ENCODE peak calls at places on chromosomes 4 and X, in seven cellular contexts. E is tibial artery, F is SK-N-SH, U is H9, R is IMR-90, G is ovary, K is heart left ventricle. C is an unnamed sample.

GRCh38 chrX:141467442-141467841 is 117.1 kb downstream of the SPANXA1 start:
- DNase-seq in K (no peak), E (no peak), G (no peak), U (no peak), F (peak; percentile 1), R (peak; percentile 6), C (no peak)

GRCh38 chrX:9416562-9417319 is 48.1 kb upstream of the TBL1X start:
- DNase-seq in F (no peak), G (no peak), E (peak; percentile 71), R (peak; percentile 62), K (no peak), U (no peak), C (peak; percentile 78)

GRCh38 chrX:129534816-129535578 is 5.1 kb upstream of the OCRL start:
- DNase-seq in K (no peak), F (no peak), U (no peak), E (no peak), G (no peak), R (peak; percentile 60), C (no peak)

GRCh38 chrX:100980608-100981497 is 11.3 kb downstream of the ARL13A start:
- DNase-seq in R (peak; percentile 81), K (peak; percentile 46), G (no peak), F (no peak), E (peak; percentile 90), U (no peak), C (peak; percentile 62)

GRCh38 chrX:106613277-106613676 is 1.5 kb downstream of the RADX start:
- DNase-seq in G (no peak), U (no peak), K (no peak), R (no peak), F (no peak), E (no peak), C (no peak)

GRCh38 chrX:77426811-77427210 is 20.4 kb upstream of the FGF16 start:
- DNase-seq in U (no peak), K (no peak), R (peak; percentile 5), E (no peak), F (no peak), G (no peak), C (peak; percentile 49)

GRCh38 chr4:4762909-4763814 is 96.3 kb upstream of the MSX1 start:
- DNase-seq in G (no peak), U (peak; percentile 64), F (peak; percentile 84), E (no peak), R (peak; percentile 59), K (no peak), C (peak; percentile 83)

GRCh38 chr4:173332963-173333657 is 1.0 kb downstream of the HMGB2 start:
- DNase-seq in K (no peak), U (no peak), G (no peak), R (peak; percentile 1), E (no peak), F (no peak), C (no peak)

GRCh38 chr4:145352438-145353145 is 129.1 kb upstream of the SMAD1 start:
- DNase-seq in R (no peak), K (no peak), G (no peak), E (no peak), F (no peak), U (no peak), C (no peak)

GRCh38 chr4:37628977-37629609 is 57.1 kb downstream of the RELL1 start:
- DNase-seq in F (no peak), G (no peak), U (no peak), E (no peak), R (peak; percentile 87), K (no peak), C (no peak)

GRCh38 chrX:100673397-100673953 is 29.5 kb downstream of the SRPX2 start:
- DNase-seq in E (no peak), K (no peak), F (no peak), G (no peak), R (peak; percentile 91), U (no peak), C (peak; percentile 79)

GRCh38 chrX:103782640-103783039 is 6.0 kb downstream of the PLP1 start:
- DNase-seq in E (no peak), G (no peak), K (no peak), U (peak; percentile 17), R (no peak), F (no peak), C (no peak)

GRCh38 chrX:2584659-2585470 is 84.1 kb upstream of the DHRSX start:
- DNase-seq in U (no peak), G (no peak), E (peak; percentile 21), R (no peak), F (no peak), K (no peak), C (no peak)

GRCh38 chr4:159503243-159503642 is 400.4 kb downstream of the RAPGEF2 start:
- DNase-seq in G (no peak), U (peak; percentile 36), E (no peak), K (no peak), F (no peak), R (no peak), C (no peak)

GRCh38 chr4:98094118-98094517 is 49.2 kb downstream of the STPG2 start:
- DNase-seq in G (no peak), F (no peak), E (no peak), K (no peak), R (no peak), U (no peak), C (no peak)

GRCh38 chrX:36609653-36610585 is 398.2 kb upstream of the FAM47C start:
- DNase-seq in U (no peak), E (no peak), F (no peak), R (peak; percentile 1), K (no peak), G (no peak), C (no peak)

GRCh38 chr4:182492456-182492855 is 249.3 kb downstream of the TENM3 start:
- DNase-seq in F (no peak), U (no peak), G (no peak), K (no peak), E (no peak), R (peak; percentile 76), C (no peak)

GRCh38 chr4:77734928-77735327 is 84.2 kb downstream of the CNOT6L start:
- DNase-seq in R (peak; percentile 79), G (no peak), U (no peak), K (no peak), E (no peak), F (no peak), C (peak; percentile 64)

GRCh38 chrX:68941385-68941952 is 112.6 kb downstream of the EFNB1 start:
- DNase-seq in E (no peak), U (no peak), R (peak; percentile 15), G (no peak), K (no peak), F (no peak), C (no peak)

GRCh38 chrX:123924181-123924580 is 37.3 kb upstream of the STAG2 start:
- DNase-seq in R (no peak), K (no peak), F (no peak), E (no peak), G (no peak), U (peak; percentile 46), C (no peak)

GRCh38 chr4:64584981-64585557 is 175.8 kb upstream of the TECRL start:
- DNase-seq in U (no peak), F (peak; percentile 10), G (no peak), E (no peak), K (no peak), R (peak; percentile 6), C (peak; percentile 67)

GRCh38 chrX:124737771-124738170 is 391.4 kb downstream of the SH2D1A start:
- DNase-seq in E (no peak), K (no peak), R (no peak), G (no peak), U (peak; percentile 28), F (no peak), C (peak; percentile 6)

DNA sequence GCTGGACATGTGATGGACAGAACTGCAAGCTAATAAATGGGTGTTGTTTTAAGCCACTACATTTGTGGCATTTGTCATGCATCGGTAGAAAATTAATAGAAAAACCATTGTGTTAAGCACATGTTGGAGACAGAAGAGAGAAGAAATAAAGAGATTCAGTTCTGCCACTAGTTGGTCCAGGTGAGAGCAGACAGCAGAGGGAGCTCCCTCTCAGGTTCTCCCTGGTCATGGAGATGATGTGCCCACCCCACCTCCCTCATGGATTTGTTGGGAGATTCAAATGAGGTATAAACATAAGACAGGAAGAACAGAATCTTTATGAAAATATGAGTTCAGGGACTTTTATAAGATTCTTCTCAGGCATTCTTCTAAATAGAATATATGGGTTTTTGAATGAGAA is 36.8 kb upstream of the OCIAD2 start:
- DNase-seq in G (no peak), F (no peak), U (peak; percentile 67), E (no peak), K (no peak), R (no peak), C (no peak)
- TF ChIP-seq CTCF in G (no peak), F (peak; percentile 25), U (peak; percentile 70), E (no peak), K (no peak), R (peak; percentile 7), C (no peak)

GRCh38 chr4:6420036-6420435 is 52.4 kb downstream of the PPP2R2C start:
- DNase-seq in K (no peak), G (no peak), R (no peak), U (no peak), F (no peak), E (no peak), C (no peak)
- H3K27ac ChIP-seq in K (no peak overlapping the region), G (no peak overlapping the region), R (no peak overlapping the region), U (no peak overlapping the region), F (no peak overlapping the region), E (no peak overlapping the region), C (no peak overlapping the region)

DNA sequence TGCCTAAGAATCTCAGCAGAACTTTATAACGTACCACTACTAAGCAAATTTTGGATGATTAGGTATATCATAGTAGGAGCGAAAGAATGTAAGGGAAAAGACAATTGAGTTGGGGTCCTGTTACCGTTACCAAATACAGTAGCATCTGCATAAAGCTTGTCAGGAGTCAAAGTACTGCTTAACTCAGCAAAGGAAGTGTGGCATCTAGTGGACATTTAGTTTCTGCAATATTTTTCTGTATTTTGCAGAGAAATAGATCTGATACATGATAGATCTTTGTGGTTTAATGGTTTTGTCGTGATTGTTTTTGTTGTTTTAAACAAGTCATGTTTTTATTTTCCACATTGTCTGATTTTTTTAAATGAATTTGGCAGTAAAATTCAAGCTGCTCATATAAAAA is 81.0 kb upstream of the SMARCAD1 start:
- DNase-seq in F (peak; percentile 40), U (no peak), R (no peak), K (no peak), G (no peak), E (no peak), C (no peak)
- TF ChIP-seq CTCF in F (peak; percentile 51), U (peak; percentile 64), R (no peak), K (no peak), G (no peak), E (no peak), C (no peak)

DNA sequence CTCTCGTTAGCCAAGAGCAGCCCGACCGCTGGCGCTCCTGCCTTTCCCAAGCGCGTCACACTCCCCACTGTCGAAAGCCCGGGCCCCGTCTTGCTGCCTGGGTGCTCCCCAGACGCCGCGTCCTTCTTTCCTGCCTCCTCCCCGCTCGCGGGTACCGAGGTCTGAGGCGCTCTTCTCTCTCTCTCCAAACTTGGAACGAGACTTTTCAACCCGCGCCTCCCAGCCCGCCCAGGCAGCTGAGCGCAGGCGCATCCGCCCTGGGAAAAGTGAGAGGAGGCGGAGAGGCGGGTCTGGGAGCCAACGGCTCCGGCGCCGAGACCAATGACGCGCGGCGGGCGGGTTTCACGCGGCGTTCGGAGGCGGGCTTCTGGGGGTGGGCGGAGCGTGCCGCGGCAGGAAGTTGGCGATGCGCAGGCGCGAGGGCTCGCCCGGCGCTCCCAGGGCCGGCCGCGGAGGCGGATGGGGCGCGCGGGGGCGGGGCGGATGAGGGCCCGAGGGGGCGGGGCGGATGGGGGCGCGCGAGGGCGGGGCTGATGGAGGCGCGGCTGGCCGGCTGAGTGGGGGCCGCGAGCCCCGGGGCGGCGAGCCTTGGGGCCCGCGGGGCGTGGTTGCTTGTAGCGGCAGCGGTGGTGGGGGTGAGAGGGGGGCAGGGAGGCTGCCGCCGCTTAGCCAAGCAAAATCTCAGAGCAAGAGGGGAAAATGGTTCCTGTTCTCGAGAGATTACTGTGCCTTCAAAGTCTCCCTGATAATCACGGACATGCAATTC is at the start of gene RBBP7:
- DNase-seq in G (peak; percentile 97), E (peak; percentile 95), K (peak; percentile 95), U (peak; percentile 96), F (peak; percentile 98), R (peak; percentile 89), C (peak; percentile 98)
- H3K27ac ChIP-seq in G (peak within 1 kb of the TSS; percentile 94), E (peak within 1 kb of the TSS; percentile 86), K (peak within 1 kb of the TSS; percentile 91), U (peak within 1 kb of the TSS; percentile 90), F (peak within 1 kb of the TSS; percentile 97), R (peak within 1 kb of the TSS; percentile 92), C (peak within 1 kb of the TSS; percentile 100)